ENCODE peak calls at places on chromosome 17, in seven cellular contexts. One of them, this sample, is unnamed.

GRCh38 chr17:21513012-21513570 is 136.9 kb downstream of the KCNJ12 start:
- DNase-seq in endothelial cell: peak
- DNase-seq in activated T-cell treated with anti-CD3 and anti-CD28 coated beads for 1 hour: peak
- DNase-seq in left colon: peak
- DNase-seq in AG08395: peak
- DNase-seq in ACHN: peak
- DNase-seq in head of caudate nucleus: peak
- DNase-seq in this sample: peak

GRCh38 chr17:1860978-1861377 is 31.2 kb downstream of the RPA1 start:
- DNase-seq in endothelial cell: no peak
- DNase-seq in activated T-cell treated with anti-CD3 and anti-CD28 coated beads for 1 hour: no peak
- DNase-seq in left colon: no peak
- DNase-seq in AG08395: no peak
- DNase-seq in ACHN: no peak
- DNase-seq in head of caudate nucleus: no peak
- DNase-seq in this sample: no peak

GRCh38 chr17:33929181-33929724 is 325.8 kb upstream of the CCL2 start:
- DNase-seq in endothelial cell: peak
- DNase-seq in activated T-cell treated with anti-CD3 and anti-CD28 coated beads for 1 hour: no peak
- DNase-seq in left colon: no peak
- DNase-seq in AG08395: no peak
- DNase-seq in ACHN: no peak
- DNase-seq in head of caudate nucleus: no peak
- DNase-seq in this sample: no peak

GRCh38 chr17:28701987-28702751 is 9.5 kb downstream of the PROCA1 start:
- DNase-seq in endothelial cell: no peak
- DNase-seq in activated T-cell treated with anti-CD3 and anti-CD28 coated beads for 1 hour: no peak
- DNase-seq in left colon: no peak
- DNase-seq in AG08395: no peak
- DNase-seq in ACHN: no peak
- DNase-seq in head of caudate nucleus: peak
- DNase-seq in this sample: no peak

GRCh38 chr17:6279659-6280058 is 155.3 kb downstream of the AIPL1 start:
- DNase-seq in endothelial cell: peak
- DNase-seq in activated T-cell treated with anti-CD3 and anti-CD28 coated beads for 1 hour: no peak
- DNase-seq in left colon: peak
- DNase-seq in AG08395: no peak
- DNase-seq in ACHN: peak
- DNase-seq in head of caudate nucleus: no peak
- DNase-seq in this sample: no peak

GRCh38 chr17:31571124-31571892 is 179.8 kb downstream of the RAB11FIP4 start:
- DNase-seq in endothelial cell: no peak
- DNase-seq in activated T-cell treated with anti-CD3 and anti-CD28 coated beads for 1 hour: no peak
- DNase-seq in left colon: peak
- DNase-seq in AG08395: peak
- DNase-seq in ACHN: peak
- DNase-seq in head of caudate nucleus: no peak
- DNase-seq in this sample: peak

GRCh38 chr17:8071496-8071895 is 16.0 kb downstream of the ALOX12B start:
- DNase-seq in endothelial cell: no peak
- DNase-seq in activated T-cell treated with anti-CD3 and anti-CD28 coated beads for 1 hour: no peak
- DNase-seq in left colon: no peak
- DNase-seq in AG08395: no peak
- DNase-seq in ACHN: no peak
- DNase-seq in head of caudate nucleus: no peak
- DNase-seq in this sample: no peak

GRCh38 chr17:5526821-5527598 is 40.6 kb downstream of the MIS12 start:
- DNase-seq in endothelial cell: peak
- DNase-seq in activated T-cell treated with anti-CD3 and anti-CD28 coated beads for 1 hour: no peak
- DNase-seq in left colon: peak
- DNase-seq in AG08395: peak
- DNase-seq in ACHN: peak
- DNase-seq in head of caudate nucleus: peak
- DNase-seq in this sample: peak

GRCh38 chr17:14921936-14922335 is 343.2 kb downstream of the PMP22 start:
- DNase-seq in endothelial cell: no peak
- DNase-seq in activated T-cell treated with anti-CD3 and anti-CD28 coated beads for 1 hour: no peak
- DNase-seq in left colon: no peak
- DNase-seq in AG08395: no peak
- DNase-seq in ACHN: no peak
- DNase-seq in head of caudate nucleus: no peak
- DNase-seq in this sample: no peak

GRCh38 chr17:64777413-64778101 is 115.5 kb upstream of the SMURF2 start:
- DNase-seq in endothelial cell: no peak
- DNase-seq in activated T-cell treated with anti-CD3 and anti-CD28 coated beads for 1 hour: no peak
- DNase-seq in left colon: peak
- DNase-seq in AG08395: no peak
- DNase-seq in ACHN: no peak
- DNase-seq in head of caudate nucleus: peak
- DNase-seq in this sample: no peak

GRCh38 chr17:64694207-64694606 is 32.1 kb upstream of the SMURF2 start:
- DNase-seq in endothelial cell: no peak
- DNase-seq in activated T-cell treated with anti-CD3 and anti-CD28 coated beads for 1 hour: no peak
- DNase-seq in left colon: peak
- DNase-seq in AG08395: peak
- DNase-seq in ACHN: no peak
- DNase-seq in head of caudate nucleus: no peak
- DNase-seq in this sample: peak

GRCh38 chr17:81276781-81277180 is 18.3 kb downstream of the SLC38A10 start:
- DNase-seq in endothelial cell: no peak
- DNase-seq in activated T-cell treated with anti-CD3 and anti-CD28 coated beads for 1 hour: no peak
- DNase-seq in left colon: no peak
- DNase-seq in AG08395: no peak
- DNase-seq in ACHN: no peak
- DNase-seq in head of caudate nucleus: no peak
- DNase-seq in this sample: no peak

GRCh38 chr17:19768046-19768782 is 20.1 kb upstream of the ALDH3A1 start:
- DNase-seq in endothelial cell: no peak
- DNase-seq in activated T-cell treated with anti-CD3 and anti-CD28 coated beads for 1 hour: no peak
- DNase-seq in left colon: no peak
- DNase-seq in AG08395: no peak
- DNase-seq in ACHN: no peak
- DNase-seq in head of caudate nucleus: no peak
- DNase-seq in this sample: no peak

GRCh38 chr17:80599546-80600305 is 55.1 kb downstream of the RPTOR start:
- DNase-seq in endothelial cell: no peak
- DNase-seq in activated T-cell treated with anti-CD3 and anti-CD28 coated beads for 1 hour: no peak
- DNase-seq in left colon: peak
- DNase-seq in AG08395: no peak
- DNase-seq in ACHN: peak
- DNase-seq in head of caudate nucleus: no peak
- DNase-seq in this sample: no peak

GRCh38 chr17:45320931-45321461 is 4.2 kb upstream of the MAP3K14 start:
- DNase-seq in endothelial cell: no peak
- DNase-seq in activated T-cell treated with anti-CD3 and anti-CD28 coated beads for 1 hour: no peak
- DNase-seq in left colon: no peak
- DNase-seq in AG08395: peak
- DNase-seq in ACHN: peak
- DNase-seq in head of caudate nucleus: no peak
- DNase-seq in this sample: no peak

GRCh38 chr17:17710355-17710727 is 29.1 kb downstream of the RAI1 start:
- DNase-seq in endothelial cell: no peak
- DNase-seq in activated T-cell treated with anti-CD3 and anti-CD28 coated beads for 1 hour: no peak
- DNase-seq in left colon: no peak
- DNase-seq in AG08395: no peak
- DNase-seq in ACHN: no peak
- DNase-seq in head of caudate nucleus: no peak
- DNase-seq in this sample: no peak

GRCh38 chr17:77190561-77190960 is 49.8 kb downstream of the SEC14L1 start:
- DNase-seq in endothelial cell: no peak
- DNase-seq in activated T-cell treated with anti-CD3 and anti-CD28 coated beads for 1 hour: no peak
- DNase-seq in left colon: no peak
- DNase-seq in AG08395: no peak
- DNase-seq in ACHN: no peak
- DNase-seq in head of caudate nucleus: no peak
- DNase-seq in this sample: no peak

GRCh38 chr17:34988644-34989043 is 8.3 kb downstream of the LIG3 start:
- DNase-seq in endothelial cell: no peak
- DNase-seq in activated T-cell treated with anti-CD3 and anti-CD28 coated beads for 1 hour: no peak
- DNase-seq in left colon: no peak
- DNase-seq in AG08395: no peak
- DNase-seq in ACHN: no peak
- DNase-seq in head of caudate nucleus: no peak
- DNase-seq in this sample: no peak

GRCh38 chr17:31388770-31389672 is 2.5 kb upstream of the RAB11FIP4 start:
- DNase-seq in endothelial cell: peak
- DNase-seq in activated T-cell treated with anti-CD3 and anti-CD28 coated beads for 1 hour: peak
- DNase-seq in left colon: peak
- DNase-seq in AG08395: peak
- DNase-seq in ACHN: peak
- DNase-seq in head of caudate nucleus: peak
- DNase-seq in this sample: no peak

GRCh38 chr17:3724373-3725077 is 822 bp downstream of the HASPIN start:
- DNase-seq in endothelial cell: peak
- DNase-seq in activated T-cell treated with anti-CD3 and anti-CD28 coated beads for 1 hour: no peak
- DNase-seq in left colon: no peak
- DNase-seq in AG08395: peak
- DNase-seq in ACHN: no peak
- DNase-seq in head of caudate nucleus: no peak
- DNase-seq in this sample: no peak

GRCh38 chr17:42675348-42675983 is 1.3 kb downstream of the PLEKHH3 start:
- DNase-seq in endothelial cell: no peak
- DNase-seq in activated T-cell treated with anti-CD3 and anti-CD28 coated beads for 1 hour: no peak
- DNase-seq in left colon: no peak
- DNase-seq in AG08395: no peak
- DNase-seq in ACHN: no peak
- DNase-seq in head of caudate nucleus: no peak
- DNase-seq in this sample: no peak

GRCh38 chr17:61250335-61250890 is 149.2 kb upstream of the TBX2 start:
- DNase-seq in endothelial cell: no peak
- DNase-seq in activated T-cell treated with anti-CD3 and anti-CD28 coated beads for 1 hour: no peak
- DNase-seq in left colon: no peak
- DNase-seq in AG08395: peak
- DNase-seq in ACHN: peak
- DNase-seq in head of caudate nucleus: no peak
- DNase-seq in this sample: no peak

GRCh38 chr17:2776589-2777241 is 19.5 kb upstream of the RAP1GAP2 start:
- DNase-seq in endothelial cell: peak
- DNase-seq in activated T-cell treated with anti-CD3 and anti-CD28 coated beads for 1 hour: no peak
- DNase-seq in left colon: peak
- DNase-seq in AG08395: no peak
- DNase-seq in ACHN: no peak
- DNase-seq in head of caudate nucleus: peak
- DNase-seq in this sample: no peak

GRCh38 chr17:16085066-16085699 is 85.6 kb downstream of the TTC19 start:
- DNase-seq in endothelial cell: no peak
- DNase-seq in activated T-cell treated with anti-CD3 and anti-CD28 coated beads for 1 hour: no peak
- DNase-seq in left colon: no peak
- DNase-seq in AG08395: peak
- DNase-seq in ACHN: no peak
- DNase-seq in head of caudate nucleus: no peak
- DNase-seq in this sample: no peak

GRCh38 chr17:77106874-77107358 is 33.9 kb upstream of the SEC14L1 start:
- DNase-seq in endothelial cell: no peak
- DNase-seq in activated T-cell treated with anti-CD3 and anti-CD28 coated beads for 1 hour: no peak
- DNase-seq in left colon: no peak
- DNase-seq in AG08395: no peak
- DNase-seq in ACHN: no peak
- DNase-seq in head of caudate nucleus: no peak
- DNase-seq in this sample: no peak

GRCh38 chr17:27578718-27579085 is 52.3 kb upstream of the LGALS9 start:
- DNase-seq in endothelial cell: no peak
- DNase-seq in activated T-cell treated with anti-CD3 and anti-CD28 coated beads for 1 hour: no peak
- DNase-seq in left colon: no peak
- DNase-seq in AG08395: no peak
- DNase-seq in ACHN: no peak
- DNase-seq in head of caudate nucleus: no peak
- DNase-seq in this sample: no peak

GRCh38 chr17:59381716-59382570 is 50.5 kb downstream of the YPEL2 start:
- DNase-seq in endothelial cell: no peak
- DNase-seq in activated T-cell treated with anti-CD3 and anti-CD28 coated beads for 1 hour: no peak
- DNase-seq in left colon: peak
- DNase-seq in AG08395: no peak
- DNase-seq in ACHN: no peak
- DNase-seq in head of caudate nucleus: peak
- DNase-seq in this sample: no peak

GRCh38 chr17:71764507-71764906 is 356.3 kb upstream of the SOX9 start:
- DNase-seq in endothelial cell: peak
- DNase-seq in activated T-cell treated with anti-CD3 and anti-CD28 coated beads for 1 hour: no peak
- DNase-seq in left colon: peak
- DNase-seq in AG08395: no peak
- DNase-seq in ACHN: peak
- DNase-seq in head of caudate nucleus: no peak
- DNase-seq in this sample: no peak

GRCh38 chr17:40177275-40177874 is at the start of gene RAPGEFL1:
- DNase-seq in endothelial cell: peak
- DNase-seq in activated T-cell treated with anti-CD3 and anti-CD28 coated beads for 1 hour: peak
- DNase-seq in left colon: peak
- DNase-seq in AG08395: peak
- DNase-seq in ACHN: peak
- DNase-seq in head of caudate nucleus: peak
- DNase-seq in this sample: peak

GRCh38 chr17:38742431-38743308 is 5.5 kb downstream of the PCGF2 start:
- DNase-seq in endothelial cell: no peak
- DNase-seq in activated T-cell treated with anti-CD3 and anti-CD28 coated beads for 1 hour: no peak
- DNase-seq in left colon: peak
- DNase-seq in AG08395: peak
- DNase-seq in ACHN: no peak
- DNase-seq in head of caudate nucleus: no peak
- DNase-seq in this sample: peak

GRCh38 chr17:48113201-48113676 is 5.7 kb downstream of the SNX11 start:
- DNase-seq in endothelial cell: no peak
- DNase-seq in activated T-cell treated with anti-CD3 and anti-CD28 coated beads for 1 hour: peak
- DNase-seq in left colon: peak
- DNase-seq in AG08395: no peak
- DNase-seq in ACHN: no peak
- DNase-seq in head of caudate nucleus: no peak
- DNase-seq in this sample: no peak

GRCh38 chr17:74430706-74431567 is 951 bp upstream of the GPRC5C start:
- DNase-seq in endothelial cell: peak
- DNase-seq in activated T-cell treated with anti-CD3 and anti-CD28 coated beads for 1 hour: no peak
- DNase-seq in left colon: peak
- DNase-seq in AG08395: peak
- DNase-seq in ACHN: peak
- DNase-seq in head of caudate nucleus: peak
- DNase-seq in this sample: peak

This sample was measured in thoracic aorta.